ENCODE peak calls at places on chromosomes 7 and 10, in five cellular contexts. I is left lung, K is GM06990, R is lung, N is HFF-Myc. W is an unnamed sample.

GRCh38 chr7:8128457-8129322 is 133.3 kb downstream of the ICA1 start:
- DNase-seq in R (no peak), N (no peak), I (no peak), K (no peak), W (no peak)

GRCh38 chr10:64397125-64397524 is 875.9 kb downstream of the REEP3 start:
- DNase-seq in R (no peak), N (no peak), I (no peak), K (no peak), W (no peak)

GRCh38 chr7:146314962-146315361 is 198.4 kb downstream of the CNTNAP2 start:
- DNase-seq in I (no peak), R (no peak), K (no peak), N (no peak), W (no peak)

GRCh38 chr7:130180571-130180971 is 24.6 kb downstream of the TMEM209 start:
- DNase-seq in K (no peak), I (no peak), N (no peak), R (no peak), W (no peak)

GRCh38 chr7:85191383-85191782 is 4.5 kb upstream of the SEMA3D start:
- DNase-seq in R (no peak), I (no peak), K (no peak), N (no peak), W (no peak)

GRCh38 chr10:17216217-17216900 is 11.7 kb upstream of the VIM start:
- DNase-seq in R (no peak), K (peak; percentile 78), I (peak; percentile 66), N (peak; percentile 99), W (peak; percentile 98)

GRCh38 chr10:79483299-79483698 is 29.0 kb upstream of the EIF5AL1 start:
- DNase-seq in K (no peak), I (no peak), R (no peak), N (no peak), W (no peak)

GRCh38 chr10:5576780-5577472 is 52.2 kb downstream of the CALML3 start:
- DNase-seq in R (no peak), N (no peak), I (no peak), K (no peak), W (no peak)

GRCh38 chr7:135672560-135673359 is 10.4 kb downstream of the STMP1 start:
- DNase-seq in K (no peak), I (no peak), N (peak; percentile 77), R (no peak), W (no peak)

GRCh38 chr10:635088-635861 is 54.2 kb downstream of the DIP2C start:
- DNase-seq in R (no peak), N (no peak), K (no peak), I (no peak), W (no peak)

GRCh38 chr7:18045171-18045570 is 17.5 kb upstream of the PRPS1L1 start:
- DNase-seq in N (no peak), K (no peak), I (no peak), R (no peak), W (no peak)

GRCh38 chr7:99473315-99473596 is 566 bp downstream of the ZNF789 start:
- DNase-seq in I (no peak), R (no peak), N (peak; percentile 37), K (no peak), W (peak; percentile 63)

GRCh38 chr10:79286318-79286951 is 60.8 kb upstream of the PPIF start:
- DNase-seq in R (peak; percentile 69), K (peak; percentile 93), I (peak; percentile 95), N (no peak), W (no peak)

GRCh38 chr7:82840061-82840460 is 322.6 kb downstream of the PCLO start:
- DNase-seq in N (no peak), I (no peak), R (no peak), K (no peak), W (no peak)

GRCh38 chr7:107622429-107622828 is 38.2 kb upstream of the SLC26A4 start:
- DNase-seq in K (no peak), I (no peak), R (no peak), N (peak; percentile 33), W (peak; percentile 90)

GRCh38 chr7:40057292-40057691 is 77.1 kb downstream of the MPLKIP start:
- DNase-seq in N (peak; percentile 27), R (peak; percentile 61), I (no peak), K (no peak), W (no peak)

GRCh38 chr10:97020452-97021400 is 165.0 kb downstream of the SLIT1 start:
- DNase-seq in R (no peak), I (peak; percentile 53), N (no peak), K (no peak), W (no peak)

GRCh38 chr7:47573758-47574472 is 8.0 kb downstream of the TNS3 start:
- DNase-seq in K (no peak), I (no peak), R (no peak), N (peak; percentile 89), W (peak; percentile 68)

GRCh38 chr10:6273351-6273750 is 70.6 kb downstream of the PFKFB3 start:
- DNase-seq in R (peak; percentile 79), K (no peak), N (no peak), I (no peak), W (no peak)

GRCh38 chr10:16441106-16441850 is 4.5 kb downstream of the PTER start:
- DNase-seq in R (no peak), K (no peak), N (no peak), I (no peak), W (no peak)

GRCh38 chr7:106313966-106314365 is 29.2 kb upstream of the NAMPT start:
- DNase-seq in K (no peak), R (no peak), I (no peak), N (no peak), W (no peak)
- H3K4me3 ChIP-seq in K (no peak overlapping the region), R (no peak overlapping the region), I (no peak overlapping the region), N (no peak overlapping the region), W (no peak overlapping the region)

GRCh38 chr10:87819274-87819585 is 1.2 kb upstream of the ATAD1 start:
- DNase-seq in N (no peak), I (no peak), R (no peak), K (no peak), W (no peak)

GRCh38 chr10:87817873-87818504 is at the start of gene ATAD1:
- DNase-seq in N (peak; percentile 56), R (peak; percentile 88), I (peak; percentile 95), K (peak; percentile 95), W (no peak)

GRCh38 chr10:87816842-87817178 is 1.2 kb downstream of the ATAD1 start:
- DNase-seq in N (no peak), I (no peak), K (no peak), R (no peak), W (no peak)

GRCh38 chr10:87817291-87817872 is 644 bp downstream of the ATAD1 start:
- DNase-seq in R (no peak), N (no peak), K (peak; percentile 32), I (no peak), W (no peak)

GRCh38 chr10:87818505-87819273 is 663 bp upstream of the ATAD1 start:
- DNase-seq in K (no peak), N (no peak), I (no peak), R (peak; percentile 34), W (no peak)
- TF ChIP-seq CTCF in K (peak; percentile 31), N (no peak), I (no peak), R (no peak), W (no peak)

GRCh38 chr7:11153694-11154093 is 180.0 kb downstream of the PHF14 start:
- DNase-seq in N (no peak), R (no peak), I (no peak), K (no peak), W (no peak)
- H3K4me3 ChIP-seq in N (no peak overlapping the region), R (no peak overlapping the region), I (no peak overlapping the region), K (no peak overlapping the region), W (no peak overlapping the region)

GRCh38 chr7:1550846-1551155 is 5.2 kb downstream of the TMEM184A start:
- DNase-seq in N (no peak), K (no peak), I (no peak), R (no peak), W (no peak)

GRCh38 chr7:1548438-1548831 is 7.6 kb downstream of the TMEM184A start:
- DNase-seq in K (peak; percentile 10), R (no peak), N (no peak), I (no peak), W (no peak)

GRCh38 chr7:1549357-1550004 is 6.5 kb downstream of the TMEM184A start:
- DNase-seq in K (peak; percentile 6), R (no peak), N (no peak), I (peak; percentile 72), W (no peak)

GRCh38 chr7:1548944-1549343 is 7.1 kb downstream of the TMEM184A start:
- DNase-seq in R (no peak), I (no peak), N (no peak), K (peak; percentile 7), W (no peak)

GRCh38 chr7:1550005-1550845 is 5.8 kb downstream of the TMEM184A start:
- DNase-seq in N (no peak), R (no peak), I (peak; percentile 76), K (peak; percentile 6), W (no peak)
- TF ChIP-seq CTCF in N (no peak), R (no peak), I (no peak), K (no peak), W (no peak)